ENCODE peak calls at places on chromosomes 4 and X, in eight cellular contexts. V is tibial nerve, N is heart right ventricle, A is lower lobe of right lung, W is psoas muscle, F is endothelial cell of umbilical vein, G is cardiac muscle cell, H is OCI-LY7. Y is an unnamed sample.

GRCh38 chrX:20173305-20173704 is 31.7 kb upstream of the EIF1AX start:
- DNase-seq in V (no peak), N (no peak), A (no peak), W (no peak), F (no peak), G (no peak), H (no peak), Y (no peak)

GRCh38 chr4:53987761-53988171 is 76.6 kb downstream of the CHIC2 start:
- DNase-seq in V (no peak), N (no peak), A (no peak), W (no peak), F (no peak), G (no peak), H (no peak), Y (no peak)

GRCh38 chr4:139403457-139403856 is 50.5 kb upstream of the RAB33B start:
- DNase-seq in V (no peak), N (no peak), A (no peak), W (no peak), F (peak; percentile 41), G (no peak), H (peak; percentile 23), Y (no peak)

GRCh38 chrX:40314070-40314469 is 216.3 kb upstream of the BCOR start:
- DNase-seq in V (no peak), N (no peak), A (no peak), W (no peak), F (no peak), G (peak; percentile 18), H (no peak), Y (no peak)

GRCh38 chr4:109967798-109968520 is 55.3 kb downstream of the EGF start:
- DNase-seq in V (no peak), N (no peak), A (no peak), W (no peak), F (no peak), G (no peak), H (no peak), Y (no peak)

GRCh38 chr4:147639388-147639787 is 22.2 kb downstream of the TMEM184C start:
- DNase-seq in V (no peak), N (no peak), A (no peak), W (no peak), F (no peak), G (no peak), H (no peak), Y (no peak)

GRCh38 chr4:51930557-51930956 is 87.6 kb downstream of the DCUN1D4 start:
- DNase-seq in V (no peak), N (no peak), A (no peak), W (no peak), F (no peak), G (no peak), H (no peak), Y (no peak)

GRCh38 chrX:18973527-18974192 is 10.3 kb downstream of the PHKA2 start:
- DNase-seq in V (no peak), N (no peak), A (no peak), W (no peak), F (no peak), G (no peak), H (no peak), Y (no peak)

GRCh38 chr4:81919238-81919637 is 447.5 kb upstream of the RASGEF1B start:
- DNase-seq in V (no peak), N (no peak), A (no peak), W (no peak), F (peak; percentile 3), G (peak; percentile 38), H (peak; percentile 29), Y (peak; percentile 46)

GRCh38 chr4:109432203-109432602 is 1.4 kb upstream of the SEC24B start:
- DNase-seq in V (no peak), N (no peak), A (no peak), W (no peak), F (no peak), G (no peak), H (no peak), Y (no peak)

GRCh38 chrX:151974336-151975227 is at the start of gene GABRE:
- DNase-seq in V (peak; percentile 11), N (peak; percentile 68), A (peak; percentile 56), W (peak; percentile 68), F (peak; percentile 61), G (peak; percentile 63), H (no peak), Y (peak; percentile 69)

GRCh38 chr4:72377491-72378194 is 191.4 kb downstream of the ADAMTS3 start:
- DNase-seq in V (no peak), N (no peak), A (no peak), W (no peak), F (no peak), G (no peak), H (no peak), Y (no peak)

GRCh38 chr4:100095729-100096595 is 94.3 kb downstream of the DDIT4L start:
- DNase-seq in V (peak; percentile 77), N (peak; percentile 25), A (peak; percentile 46), W (peak; percentile 60), F (peak; percentile 64), G (peak; percentile 71), H (peak; percentile 53), Y (peak; percentile 46)

GRCh38 chr4:184433258-184433892 is 41.0 kb downstream of the IRF2 start:
- DNase-seq in V (no peak), N (no peak), A (no peak), W (no peak), F (no peak), G (no peak), H (no peak), Y (no peak)

GRCh38 chr4:53645108-53645507 is 53.8 kb upstream of the LNX1 start:
- DNase-seq in V (no peak), N (no peak), A (no peak), W (no peak), F (no peak), G (no peak), H (no peak), Y (no peak)

GRCh38 chr4:107283587-107284559 is 247.8 kb upstream of the DKK2 start:
- DNase-seq in V (peak; percentile 5), N (no peak), A (no peak), W (no peak), F (peak; percentile 47), G (no peak), H (no peak), Y (no peak)

GRCh38 chr4:71217688-71218087 is 121.1 kb upstream of the SLC4A4 start:
- DNase-seq in V (no peak), N (no peak), A (no peak), W (no peak), F (no peak), G (no peak), H (no peak), Y (no peak)

GRCh38 chr4:48546336-48546735 is 56.3 kb downstream of the ZAR1 start:
- DNase-seq in V (peak; percentile 32), N (no peak), A (no peak), W (no peak), F (peak; percentile 51), G (peak; percentile 32), H (peak; percentile 55), Y (peak; percentile 40)

GRCh38 chrX:70554081-70554480 is 109.4 kb downstream of the DLG3 start:
- DNase-seq in V (no peak), N (no peak), A (no peak), W (no peak), F (peak; percentile 9), G (peak; percentile 7), H (no peak), Y (no peak)
- TF ChIP-seq CTCF in V (no peak), N (peak; percentile 23), A (no peak), W (no peak), F (no peak), G (peak; percentile 22), H (peak; percentile 21), Y (peak; percentile 28)

GRCh38 chr4:173528378-173529321 is 1.4 kb downstream of the HAND2 start:
- DNase-seq in V (no peak), N (peak; percentile 44), A (no peak), W (no peak), F (no peak), G (peak; percentile 59), H (no peak), Y (no peak)

GRCh38 chr4:173525118-173526033 is 4.7 kb downstream of the HAND2 start:
- DNase-seq in V (no peak), N (peak; percentile 56), A (no peak), W (no peak), F (no peak), G (peak; percentile 59), H (no peak), Y (no peak)

GRCh38 chr4:173526034-173526482 is 4.0 kb downstream of the HAND2 start:
- DNase-seq in V (no peak), N (no peak), A (no peak), W (no peak), F (no peak), G (peak; percentile 52), H (no peak), Y (no peak)

GRCh38 chr4:173527103-173527876 is 2.7 kb downstream of the HAND2 start:
- DNase-seq in V (no peak), N (peak; percentile 50), A (no peak), W (no peak), F (no peak), G (peak; percentile 55), H (no peak), Y (no peak)

DNA sequence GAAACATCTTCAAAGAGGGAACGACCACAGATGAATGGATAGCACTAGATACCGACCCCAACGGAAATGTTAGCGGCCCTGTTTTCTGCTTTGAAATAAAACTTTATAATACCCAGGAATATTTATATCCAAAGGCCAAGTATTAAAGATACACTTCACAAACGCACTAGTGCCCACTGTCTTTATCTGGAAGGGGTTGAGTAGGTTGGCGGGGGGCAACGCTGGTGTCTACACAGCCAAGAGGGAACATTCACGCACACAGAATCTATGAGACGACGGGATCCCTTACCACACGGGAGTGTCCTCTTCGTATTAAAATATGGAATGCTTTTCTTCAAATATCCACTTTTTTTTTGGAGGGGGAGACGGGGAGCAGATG is 3.3 kb downstream of the HAND2 start:
- DNase-seq in V (no peak), N (no peak), A (no peak), W (no peak), F (no peak), G (peak; percentile 24), H (no peak), Y (no peak)
- H3K4me3 ChIP-seq in V (no peak overlapping the region), N (peak overlapping the region; percentile 82), A (no peak overlapping the region), W (no peak overlapping the region), F (no peak overlapping the region), G (peak overlapping the region; percentile 96), H (no peak overlapping the region), Y (no peak overlapping the region)

GRCh38 chrX:1748408-1748807 is 133.5 kb downstream of the ASMT start:
- DNase-seq in V (no peak), N (no peak), A (no peak), W (no peak), F (no peak), G (no peak), H (no peak), Y (no peak)
- H3K4me1 ChIP-seq in V (no peaks in the 10 kb centered on the region), N (no peaks in the 10 kb centered on the region), A (no peaks in the 10 kb centered on the region), W (no peaks in the 10 kb centered on the region), F (no peaks in the 10 kb centered on the region), G (no peaks in the 10 kb centered on the region), H (no peaks in the 10 kb centered on the region), Y (no peaks in the 10 kb centered on the region)

DNA sequence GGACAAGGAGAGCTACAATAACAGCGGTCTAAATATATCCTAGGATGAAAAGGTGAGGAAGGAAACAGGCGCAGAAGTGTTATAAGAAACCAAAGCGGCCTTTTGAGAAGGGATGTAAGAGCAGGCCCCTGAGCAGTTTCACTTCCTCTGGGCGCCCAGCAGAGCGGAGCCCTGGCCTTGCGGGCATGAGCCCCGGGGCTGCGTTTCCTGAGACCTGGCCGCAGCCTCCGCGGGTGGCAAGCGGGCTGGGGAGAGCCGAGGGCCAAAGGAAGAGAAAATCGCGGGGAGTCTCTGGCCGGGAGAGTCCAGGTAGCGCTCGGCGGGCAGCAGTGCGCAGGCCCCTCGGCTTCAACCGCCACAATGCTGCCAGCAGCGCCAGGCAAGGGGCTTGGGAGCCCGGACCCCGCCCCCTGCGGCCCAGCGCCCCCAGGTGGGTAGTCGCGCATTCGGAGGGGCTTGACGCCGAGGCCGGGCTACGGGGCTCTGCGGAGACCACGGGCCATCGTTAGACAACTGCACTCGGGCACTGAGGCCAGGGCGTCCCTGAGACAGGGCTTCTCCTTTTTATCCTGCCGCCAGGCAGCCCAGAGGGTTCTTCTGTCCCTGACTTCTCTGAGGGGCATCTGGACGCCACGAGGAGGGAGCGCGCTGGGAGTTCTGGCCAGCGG is at the start of gene BANK1:
- DNase-seq in V (peak; percentile 10), N (peak; percentile 25), A (peak; percentile 71), W (peak; percentile 30), F (peak; percentile 62), G (peak; percentile 73), H (peak; percentile 83), Y (peak; percentile 63)
- TF ChIP-seq CTCF in V (peak; percentile 22), N (no peak), A (peak; percentile 23), W (no peak), F (peak; percentile 67), G (peak; percentile 34), H (peak; percentile 29), Y (peak; percentile 23)

Y was measured in Caco-2.